ENCODE peak calls at places on chromosomes 1 and 21, in four cellular contexts. G, E, Y and T are unnamed samples.

GRCh38 chr21:37784591-37785318 is 131.5 kb downstream of the KCNJ6 start:
- DNase-seq in E (no peak), G (no peak), Y (no peak), T (no peak)

GRCh38 chr1:39189592-39190041 is 14.9 kb upstream of the MACF1 start:
- DNase-seq in E (no peak), Y (no peak), G (no peak), T (no peak)

GRCh38 chr1:227544677-227545076 is 18.7 kb upstream of the ZNF678 start:
- DNase-seq in E (no peak), G (no peak), Y (no peak), T (no peak)

GRCh38 chr1:235597867-235598553 is 51.6 kb downstream of the GNG4 start:
- DNase-seq in Y (peak; percentile 58), E (peak; percentile 52), G (no peak), T (peak; percentile 83)

GRCh38 chr1:119603695-119604094 is 44.4 kb downstream of the ZNF697 start:
- DNase-seq in Y (no peak), E (no peak), G (no peak), T (no peak)

GRCh38 chr1:42358791-42359190 is 21.8 kb upstream of the RIMKLA start:
- DNase-seq in Y (no peak), G (no peak), E (no peak), T (no peak)

GRCh38 chr1:206895837-206896242 is 1.4 kb upstream of the IL24 start:
- DNase-seq in G (no peak), E (no peak), Y (peak; percentile 23), T (peak; percentile 99)

GRCh38 chr1:97137862-97138514 is 416.4 kb downstream of the PTBP2 start:
- DNase-seq in E (peak; percentile 37), Y (peak; percentile 5), G (no peak), T (peak; percentile 67)

GRCh38 chr1:153642161-153642560 is 8.3 kb downstream of the CHTOP start:
- DNase-seq in G (no peak), E (no peak), Y (no peak), T (no peak)

GRCh38 chr1:229155472-229155871 is 115.4 kb upstream of the RAB4A start:
- DNase-seq in G (no peak), Y (no peak), E (no peak), T (no peak)

GRCh38 chr1:204408074-204408507 is 3.5 kb downstream of the PPP1R15B start:
- DNase-seq in G (peak; percentile 93), E (no peak), Y (no peak), T (peak; percentile 95)

GRCh38 chr1:10415211-10415930 is 14.9 kb upstream of the CENPS start:
- DNase-seq in E (no peak), G (peak; percentile 40), Y (peak; percentile 51), T (peak; percentile 71)

GRCh38 chr1:15702722-15703550 is 18.8 kb downstream of the PLEKHM2 start:
- DNase-seq in Y (no peak), E (no peak), G (no peak), T (peak; percentile 45)

GRCh38 chr1:153577624-153578051 is 12.0 kb upstream of the S100A2 start:
- DNase-seq in G (no peak), E (no peak), Y (no peak), T (no peak)

GRCh38 chr1:50471967-50472366 is 48.7 kb upstream of the DMRTA2 start:
- DNase-seq in Y (no peak), G (no peak), E (no peak), T (no peak)

GRCh38 chr21:35478096-35479080 is 429.3 kb upstream of the RUNX1 start:
- DNase-seq in E (no peak), G (no peak), Y (no peak), T (peak; percentile 68)

GRCh38 chr1:206456577-206457375 is 13.5 kb upstream of the IKBKE start:
- DNase-seq in Y (no peak), G (no peak), E (no peak), T (peak; percentile 42)

GRCh38 chr1:2229921-2230700 is 2.0 kb downstream of the SKI start:
- DNase-seq in Y (no peak), G (no peak), E (no peak), T (peak; percentile 48)

GRCh38 chr1:78369546-78369945 is 121.2 kb upstream of the PTGFR start:
- DNase-seq in G (no peak), E (no peak), Y (no peak), T (peak; percentile 57)

GRCh38 chr1:177368255-177368654 is 197.5 kb downstream of the BRINP2 start:
- DNase-seq in Y (no peak), G (no peak), E (no peak), T (no peak)

GRCh38 chr1:232472485-232473041 is 157.4 kb downstream of the SIPA1L2 start:
- DNase-seq in Y (no peak), G (no peak), E (no peak), T (no peak)

GRCh38 chr1:162922196-162922595 is 61.2 kb upstream of the CCDC190 start:
- DNase-seq in E (no peak), G (no peak), Y (no peak), T (no peak)

GRCh38 chr1:40532844-40533424 is 1.5 kb downstream of the ZNF684 start:
- DNase-seq in Y (peak; percentile 33), E (peak; percentile 50), G (no peak), T (peak; percentile 65)

GRCh38 chr1:162367772-162368171 is 8.9 kb downstream of the SPATA46 start:
- DNase-seq in E (no peak), Y (no peak), G (peak; percentile 13), T (no peak)

GRCh38 chr1:20921285-20921684 is 134.2 kb upstream of the HP1BP3 start:
- DNase-seq in E (no peak), Y (no peak), G (no peak), T (no peak)

GRCh38 chr1:210597555-210598134 is 268.9 kb downstream of the HHAT start:
- DNase-seq in G (no peak), E (no peak), Y (peak; percentile 68), T (peak; percentile 94)

GRCh38 chr21:23968722-23969647 is 1638.3 kb downstream of the MRPL39 start:
- DNase-seq in G (no peak), E (no peak), Y (no peak), T (peak; percentile 68)

GRCh38 chr1:153662269-153662668 is 3.8 kb downstream of the SNAPIN start:
- DNase-seq in Y (no peak), G (peak; percentile 10), E (no peak), T (no peak)

DNA sequence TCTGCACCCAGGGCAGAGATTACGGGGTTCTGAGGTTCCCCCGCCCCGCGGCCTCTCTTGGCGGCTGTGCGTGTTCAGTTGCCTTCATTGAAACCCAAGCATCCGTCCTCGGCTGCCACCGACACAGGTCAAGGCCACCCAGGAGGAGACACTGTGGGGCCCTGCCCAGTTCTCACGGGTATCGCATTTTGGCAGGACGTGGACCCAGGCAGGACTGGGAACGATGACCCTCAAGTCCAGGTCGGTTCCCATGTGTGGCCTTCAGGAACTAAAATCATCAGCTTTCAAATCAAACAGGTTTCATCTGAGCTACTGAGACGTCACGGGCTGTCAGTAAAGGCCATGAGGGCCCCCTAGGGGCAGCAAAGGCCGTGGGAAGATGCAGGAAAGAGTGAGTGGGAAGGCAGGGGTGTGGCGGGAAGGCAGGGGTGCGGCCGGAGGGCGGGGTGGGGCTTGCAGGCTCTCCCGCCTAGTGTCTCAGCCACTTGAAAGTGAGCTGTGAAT is 7.0 kb upstream of the C1orf174 start:
- DNase-seq in G (peak; percentile 43), E (no peak), Y (no peak), T (peak; percentile 35)
- TF ChIP-seq CTCF in G (no peak), E (no peak), Y (no peak), T (no peak)

DNA sequence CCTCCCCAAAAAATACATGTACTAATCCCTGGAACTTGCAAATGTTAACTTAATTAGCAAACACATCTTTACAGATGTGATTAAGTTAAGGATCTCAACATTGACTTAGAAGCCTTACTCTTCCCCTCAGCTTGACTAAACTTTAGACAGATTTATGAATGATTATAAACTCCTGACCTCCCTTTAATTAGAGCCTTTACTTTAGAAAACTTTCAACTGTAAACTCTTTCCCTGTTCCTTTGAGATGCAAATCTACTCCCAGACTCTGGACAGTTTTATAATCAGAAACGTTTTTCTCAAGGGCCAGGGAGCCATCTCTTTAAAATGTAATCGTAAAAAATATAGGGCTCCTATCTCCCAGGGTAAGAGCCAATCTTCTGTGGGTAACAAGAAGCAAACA is 284.2 kb downstream of the BRINP3 start:
- DNase-seq in Y (no peak), E (no peak), G (no peak), T (no peak)
- TF ChIP-seq CTCF in Y (no peak), E (no peak), G (no peak), T (no peak)

GRCh38 chr21:45020629-45021427 is 53.6 kb upstream of the ADARB1 start:
- DNase-seq in G (peak; percentile 66), E (no peak), Y (no peak), T (no peak)

GRCh38 chr21:45018131-45019075 is 56.0 kb upstream of the ADARB1 start:
- DNase-seq in Y (peak; percentile 8), G (peak; percentile 66), E (no peak), T (no peak)

GRCh38 chr21:45019887-45020537 is 54.4 kb upstream of the ADARB1 start:
- DNase-seq in G (peak; percentile 67), E (no peak), Y (no peak), T (no peak)

GRCh38 chr21:45017376-45017960 is 56.9 kb upstream of the ADARB1 start:
- DNase-seq in Y (no peak), E (no peak), G (no peak), T (no peak)

DNA sequence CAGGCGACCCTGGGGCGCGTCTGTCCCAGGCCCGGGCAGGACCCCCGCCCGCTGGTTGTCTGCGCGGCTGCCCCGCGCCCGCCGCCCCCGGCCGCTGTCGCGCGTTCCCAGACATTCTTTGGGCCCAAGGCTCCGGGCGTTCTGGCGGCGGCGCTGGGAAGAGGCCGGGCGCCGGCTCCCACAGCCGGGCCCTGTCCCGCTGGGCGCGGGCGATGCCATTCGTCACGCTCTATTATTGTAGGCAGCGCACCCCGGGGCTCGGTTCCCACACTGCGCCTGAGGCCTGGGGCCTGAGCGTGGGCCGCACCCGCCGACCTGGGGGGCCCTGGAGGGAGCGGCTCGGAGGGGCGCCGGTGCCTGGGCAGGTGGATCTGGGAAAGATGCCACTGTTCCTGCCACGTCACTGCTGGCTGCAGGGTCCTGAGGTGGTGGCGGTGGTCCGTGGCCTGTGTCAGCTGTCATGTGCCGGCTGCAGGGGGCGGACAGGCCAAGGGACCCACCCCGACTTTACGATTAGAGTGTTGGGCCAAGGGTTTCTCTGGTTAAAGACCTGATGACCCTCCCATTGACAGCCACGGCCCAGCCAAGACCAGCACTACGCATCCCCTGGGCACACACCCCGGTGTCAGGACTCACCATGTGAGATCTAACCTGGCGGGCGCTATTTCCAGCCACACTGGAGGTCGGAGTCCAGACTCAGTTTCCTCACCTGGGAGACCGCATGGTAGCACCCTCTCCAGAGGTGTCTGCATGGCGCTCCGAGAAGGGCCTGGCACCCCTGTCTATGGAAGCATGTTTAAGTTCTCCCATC is 55.1 kb upstream of the ADARB1 start:
- DNase-seq in G (peak; percentile 67), Y (no peak), E (no peak), T (no peak)
- TF ChIP-seq CTCF in G (no peak), Y (no peak), E (no peak), T (no peak)

GRCh38 chr1:185998391-185998790 is 264.2 kb downstream of the HMCN1 start:
- DNase-seq in E (no peak), G (no peak), Y (no peak), T (peak; percentile 21)
- TF ChIP-seq CTCF in E (no peak), G (no peak), Y (no peak), T (no peak)

DNA sequence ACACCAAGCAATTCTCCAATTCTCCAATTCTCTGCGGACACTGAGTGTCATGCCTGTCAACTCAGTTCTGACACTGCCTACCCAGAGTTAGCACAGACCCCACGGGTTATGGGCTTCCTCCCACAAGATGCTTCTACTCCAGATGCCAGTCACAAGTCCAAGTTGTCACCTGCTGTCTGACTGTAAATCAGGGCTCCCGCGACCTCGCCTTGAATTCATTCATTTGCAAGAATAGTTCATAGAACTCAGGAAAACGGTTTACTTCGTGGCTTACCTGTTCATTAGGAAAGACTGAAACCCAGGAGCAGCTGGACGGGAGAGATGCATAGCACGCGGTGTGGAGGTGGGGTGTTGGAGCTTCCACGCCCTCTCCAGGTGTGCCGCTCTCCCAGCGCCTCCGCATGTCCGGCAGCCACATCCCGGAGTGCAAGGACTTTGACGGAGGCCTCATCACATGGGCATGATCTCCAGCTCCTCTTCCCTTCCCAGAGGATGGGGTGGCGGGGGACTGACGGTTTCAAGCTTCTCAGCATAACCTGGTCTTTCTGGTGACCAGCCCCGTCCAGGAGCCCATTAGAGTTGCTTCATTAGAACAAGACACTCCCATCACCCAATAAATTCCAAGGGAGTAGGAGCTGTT is 154.6 kb downstream of the PGBD5 start:
- DNase-seq in G (no peak), Y (no peak), E (no peak), T (no peak)
- TF ChIP-seq CTCF in G (no peak), Y (no peak), E (no peak), T (no peak)